ENCODE peak calls at places on chromosomes 16 and 17, in seven cellular contexts. B is WTC11, M is AG09319, O is fibroblast of lung, E is progenitor cell of endocrine pancreas, Y is heart left ventricle, X is A673. F is an unnamed sample.

GRCh38 chr17:29778936-29779811 is 150.9 kb downstream of the SSH2 start:
- DNase-seq in E (peak; percentile 15), Y (peak; percentile 80), X (peak; percentile 97), M (no peak), O (peak; percentile 28), B (peak; percentile 63), F (peak; percentile 76)

GRCh38 chr17:79214940-79215604 is 140.4 kb downstream of the ENGASE start:
- DNase-seq in M (no peak), Y (no peak), E (no peak), X (peak; percentile 56), B (no peak), O (no peak), F (no peak)

GRCh38 chr17:32275060-32276042 is 9.7 kb downstream of the RHBDL3 start:
- DNase-seq in B (peak; percentile 54), M (no peak), E (no peak), X (peak; percentile 69), Y (no peak), O (peak; percentile 89), F (no peak)

GRCh38 chr16:69830534-69831211 is 68.5 kb downstream of the WWP2 start:
- DNase-seq in Y (no peak), B (no peak), O (no peak), E (no peak), X (no peak), M (no peak), F (no peak)

GRCh38 chr17:36534117-36534880 is at the start of gene MYO19:
- DNase-seq in M (no peak), B (peak; percentile 75), Y (peak; percentile 64), O (peak; percentile 58), X (peak; percentile 70), E (peak; percentile 60), F (peak; percentile 70)

GRCh38 chr17:48569676-48570324 is 8.3 kb downstream of the HOXB4 start:
- DNase-seq in Y (no peak), O (peak; percentile 39), B (no peak), E (no peak), M (no peak), X (no peak), F (no peak)

GRCh38 chr17:81335388-81336157 is 40.5 kb upstream of the SLC38A10 start:
- DNase-seq in B (no peak), M (no peak), Y (no peak), X (no peak), E (no peak), O (no peak), F (no peak)

GRCh38 chr17:62897706-62898105 is 68.3 kb upstream of the TANC2 start:
- DNase-seq in E (no peak), M (no peak), B (no peak), O (no peak), Y (no peak), X (no peak), F (no peak)

GRCh38 chr17:57697891-57698708 is 47.0 kb downstream of the CCDC182 start:
- DNase-seq in Y (no peak), M (no peak), E (no peak), B (no peak), X (no peak), O (no peak), F (no peak)

GRCh38 chr17:3712811-3713463 is 10.8 kb upstream of the HASPIN start:
- DNase-seq in E (no peak), Y (no peak), M (no peak), O (peak; percentile 43), B (no peak), X (no peak), F (peak; percentile 50)

GRCh38 chr16:85686912-85687591 is 1.7 kb downstream of the GINS2 start:
- DNase-seq in Y (no peak), X (no peak), M (no peak), B (no peak), O (no peak), E (no peak), F (no peak)

GRCh38 chr16:11063432-11064201 is 119.3 kb downstream of the CLEC16A start:
- DNase-seq in O (no peak), E (no peak), X (no peak), M (no peak), B (no peak), Y (no peak), F (no peak)

GRCh38 chr17:34133350-34133749 is 121.7 kb upstream of the CCL2 start:
- DNase-seq in X (no peak), Y (peak; percentile 52), M (no peak), O (no peak), B (no peak), E (no peak), F (no peak)

GRCh38 chr16:65783709-65784474 is 582.6 kb upstream of the CDH5 start:
- DNase-seq in B (no peak), E (no peak), Y (no peak), M (no peak), X (no peak), O (no peak), F (no peak)

GRCh38 chr16:68885321-68885720 is 42.0 kb downstream of the TANGO6 start:
- DNase-seq in O (no peak), X (no peak), M (no peak), Y (no peak), B (no peak), E (no peak), F (no peak)

GRCh38 chr16:4381072-4381934 is 9.7 kb downstream of the VASN start:
- DNase-seq in Y (no peak), E (no peak), O (no peak), B (no peak), M (no peak), X (no peak), F (no peak)

GRCh38 chr17:39399792-39400191 is 1.6 kb downstream of the FBXL20 start:
- DNase-seq in O (no peak), Y (no peak), B (no peak), E (no peak), M (no peak), X (no peak), F (no peak)

GRCh38 chr16:86362155-86362849 is 148.0 kb upstream of the FOXF1 start:
- DNase-seq in E (no peak), O (no peak), X (no peak), M (no peak), B (no peak), Y (no peak), F (no peak)

GRCh38 chr17:83177611-83178532 is 98.5 kb downstream of the METRNL start:
- DNase-seq in X (no peak), M (no peak), B (peak; percentile 7), O (no peak), E (no peak), Y (peak; percentile 15), F (no peak)

GRCh38 chr17:59810894-59811153 is 81.9 kb downstream of the TUBD1 start:
- DNase-seq in X (no peak), Y (no peak), E (no peak), M (no peak), B (no peak), O (peak; percentile 86), F (no peak)

GRCh38 chr16:64098451-64098850 is 1023.4 kb downstream of the CDH11 start:
- DNase-seq in O (no peak), B (no peak), X (no peak), M (no peak), E (no peak), Y (no peak), F (no peak)

GRCh38 chr16:67968440-67969285 is at the start of gene SLC12A4:
- DNase-seq in X (peak; percentile 93), M (peak; percentile 52), B (peak; percentile 78), Y (peak; percentile 93), O (peak; percentile 76), E (peak; percentile 73), F (peak; percentile 99)

GRCh38 chr17:71635187-71635586 is 485.6 kb upstream of the SOX9 start:
- DNase-seq in Y (no peak), E (no peak), M (no peak), X (no peak), O (no peak), B (no peak), F (no peak)

GRCh38 chr17:71633391-71633849 is 487.4 kb upstream of the SOX9 start:
- DNase-seq in X (no peak), O (peak; percentile 97), E (no peak), B (no peak), Y (no peak), M (peak; percentile 48), F (no peak)

GRCh38 chr17:71634376-71634775 is 486.4 kb upstream of the SOX9 start:
- DNase-seq in Y (no peak), X (no peak), E (no peak), B (no peak), M (no peak), O (peak; percentile 20), F (no peak)

GRCh38 chr17:71631483-71631882 is 489.3 kb upstream of the SOX9 start:
- DNase-seq in Y (no peak), O (peak; percentile 80), B (no peak), E (no peak), M (no peak), X (peak; percentile 51), F (no peak)

DNA sequence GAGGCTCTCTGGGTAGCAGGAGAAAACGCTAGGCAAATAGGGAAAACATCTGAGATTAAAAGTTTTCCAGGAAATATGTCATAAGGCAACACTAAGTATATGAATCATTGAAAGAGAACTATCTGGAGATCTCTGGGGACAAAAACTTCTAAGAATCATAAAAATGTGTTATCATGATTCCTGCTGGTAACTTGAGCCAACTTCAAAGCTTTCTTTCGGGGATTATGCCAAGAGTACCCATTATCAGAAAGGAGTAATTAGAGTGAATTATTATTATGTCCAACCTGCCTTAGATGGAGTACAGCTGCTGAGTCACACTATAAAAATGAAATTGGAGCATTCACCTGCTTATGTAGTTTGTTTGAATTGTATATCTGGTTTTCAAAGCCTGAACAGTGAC is 488.5 kb upstream of the SOX9 start:
- DNase-seq in E (no peak), M (no peak), B (no peak), O (peak; percentile 84), X (peak; percentile 14), Y (no peak), F (no peak)
- TF ChIP-seq CTCF in E (no peak), M (no peak), B (no peak), O (no peak), X (no peak), Y (no peak), F (no peak)

DNA sequence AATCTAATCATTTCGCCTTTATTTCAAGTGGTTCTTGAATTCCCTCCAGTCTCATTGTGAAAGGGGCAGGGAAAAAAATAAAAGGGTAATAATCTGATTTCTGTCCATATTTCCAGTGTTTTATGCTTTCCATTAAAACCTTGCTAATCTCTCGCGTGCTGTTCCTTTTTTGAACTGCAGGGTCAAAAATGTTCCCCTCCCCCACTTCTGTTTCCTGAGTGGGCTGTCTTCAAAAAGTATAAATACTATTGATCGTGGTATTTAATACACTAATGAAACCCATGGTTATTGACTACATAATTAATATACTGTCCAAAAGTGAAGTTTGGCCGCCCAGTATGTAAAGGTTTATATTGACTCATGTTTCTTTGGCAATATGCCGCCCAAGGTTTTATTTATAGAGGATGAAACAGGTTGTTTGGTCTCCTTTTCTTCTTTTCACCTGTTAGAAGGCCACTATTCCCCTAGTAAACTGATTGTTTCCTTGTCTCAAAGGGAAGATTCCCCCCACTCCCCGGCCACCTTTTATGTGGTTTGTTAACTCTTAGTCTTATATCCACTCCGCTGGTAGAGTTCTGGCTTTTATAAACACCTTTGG is 69.7 kb downstream of the RPA1 start:
- DNase-seq in O (no peak), M (no peak), B (no peak), Y (no peak), E (no peak), X (no peak), F (no peak)
- TF ChIP-seq CTCF in O (no peak), M (no peak), B (no peak), Y (no peak), E (peak; percentile 51), X (peak; percentile 34), F (no peak)

GRCh38 chr16:89216315-89217137 is 977 bp upstream of the ZNF778 start:
- DNase-seq in M (peak; percentile 51), Y (peak; percentile 82), O (peak; percentile 70), X (peak; percentile 88), B (peak; percentile 75), E (no peak), F (peak; percentile 89)
- TF ChIP-seq CTCF in M (peak; percentile 61), Y (peak; percentile 31), O (peak; percentile 58), X (peak; percentile 78), B (no peak), E (peak; percentile 74), F (peak; percentile 81)

GRCh38 chr16:13919330-13919682 is 648 bp upstream of the ERCC4 start:
- DNase-seq in Y (no peak), X (peak; percentile 62), M (no peak), B (no peak), O (peak; percentile 41), E (no peak), F (peak; percentile 44)
- TF ChIP-seq CTCF in Y (no peak), X (no peak), M (peak; percentile 33), B (no peak), O (no peak), E (no peak), F (peak; percentile 63)